ENCODE peak calls at places on chromosomes 6 and 20, in six cellular contexts. Y is fibroblast of lung, F is thyroid gland, K is H9, D is upper lobe of right lung, Z is IMR-90. R is an unnamed sample. For H3K4me1, the result is how much of the 10 kb centered on the place peaks cover.

GRCh38 chr6:5086294-5086890 is 1.3 kb downstream of the PPP1R3G start:
- DNase-seq in Y (no peak), F (peak), Z (no peak), D (no peak), K (peak), R (no peak)

GRCh38 chr20:58907481-58908137 is 55.1 kb downstream of the GNAS start:
- DNase-seq in Z (peak), D (peak), Y (peak), F (peak), K (no peak), R (peak)

GRCh38 chr6:84801250-84801649 is 36.9 kb upstream of the TBX18 start:
- DNase-seq in K (no peak), F (no peak), Z (no peak), Y (no peak), D (no peak), R (no peak)

GRCh38 chr6:20909621-20910020 is 375.4 kb downstream of the CDKAL1 start:
- DNase-seq in D (no peak), K (no peak), Y (no peak), F (no peak), Z (no peak), R (no peak)

GRCh38 chr6:16684896-16685554 is 76.2 kb downstream of the ATXN1 start:
- DNase-seq in D (no peak), F (no peak), Y (no peak), K (no peak), Z (peak), R (no peak)

GRCh38 chr6:107216197-107216933 is 101.0 kb upstream of the BEND3 start:
- DNase-seq in D (no peak), Y (no peak), F (no peak), Z (no peak), K (no peak), R (no peak)

GRCh38 chr20:60446273-60447111 is 488.3 kb downstream of the CDH26 start:
- DNase-seq in Z (no peak), D (no peak), F (peak), K (no peak), Y (no peak), R (no peak)

GRCh38 chr6:111663232-111663631 is 57.6 kb upstream of the TRAF3IP2 start:
- DNase-seq in D (no peak), Z (no peak), F (peak), Y (peak), K (peak), R (no peak)

GRCh38 chr6:134730013-134730412 is 219.9 kb downstream of the ALDH8A1 start:
- DNase-seq in Z (no peak), D (no peak), F (no peak), K (peak), Y (no peak), R (no peak)

GRCh38 chr6:7085911-7086310 is 21.9 kb upstream of the RREB1 start:
- DNase-seq in D (no peak), F (peak), Y (peak), K (no peak), Z (no peak), R (peak)

DNA sequence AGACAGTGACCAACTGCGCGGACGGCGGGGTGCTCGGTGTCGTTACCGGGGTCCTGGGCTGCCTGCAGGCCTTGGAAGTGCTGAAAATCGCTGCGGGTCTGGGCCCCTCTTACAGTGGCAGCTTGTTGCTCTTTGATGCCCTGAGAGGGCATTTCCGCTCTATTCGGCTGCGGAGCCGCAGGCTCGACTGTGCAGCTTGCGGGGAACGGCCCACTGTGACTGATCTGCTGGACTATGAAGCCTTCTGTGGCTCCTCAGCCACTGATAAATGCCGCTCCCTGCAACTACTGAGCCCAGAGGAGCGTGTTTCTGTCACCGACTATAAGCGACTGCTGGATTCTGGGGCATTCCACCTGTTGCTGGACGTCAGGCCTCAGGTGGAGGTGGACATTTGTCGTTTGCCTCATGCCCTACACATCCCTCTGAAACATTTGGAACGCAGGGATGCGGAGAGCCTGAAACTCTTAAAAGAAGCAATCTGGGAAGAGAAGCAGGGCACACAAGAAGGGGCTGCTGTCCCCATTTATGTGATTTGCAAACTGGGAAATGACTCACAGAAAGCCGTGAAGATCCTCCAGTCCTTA is 1.0 kb downstream of the MOCS3 start:
- DNase-seq in Y (no peak), Z (no peak), D (no peak), K (no peak), F (no peak), R (no peak)
- TF ChIP-seq CTCF in Y (no peak), Z (no peak), D (no peak), K (no peak), F (no peak), R (no peak)

GRCh38 chr6:33414592-33415271 is 3.2 kb downstream of the CUTA start:
- DNase-seq in K (peak), D (no peak), Y (no peak), F (no peak), Z (no peak), R (peak)
- H3K4me1 ChIP-seq in K (under half), D (half or more), Y (under half), F (half or more), Z (under half), R (under half)

DNA sequence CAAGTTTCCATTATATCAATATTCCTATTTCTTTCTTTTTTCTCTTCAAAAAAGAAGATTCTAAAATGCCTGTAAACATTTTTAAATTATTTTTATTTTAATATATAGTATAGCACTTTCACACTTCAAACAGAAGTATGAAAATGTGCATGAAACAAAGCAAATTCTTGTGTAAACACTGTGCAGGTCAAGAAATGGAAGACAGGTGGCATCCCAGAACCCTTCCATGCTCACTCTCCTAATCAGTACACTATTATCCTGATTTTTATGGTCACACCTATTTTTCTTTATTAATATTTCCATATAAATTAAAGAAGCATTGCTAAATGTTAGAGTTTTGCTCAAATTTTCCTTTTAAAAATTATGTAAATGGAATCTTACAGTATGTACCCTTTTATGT is 561.6 kb upstream of the RNF217 start:
- DNase-seq in K (no peak), F (no peak), D (no peak), Z (no peak), Y (no peak), R (no peak)
- TF ChIP-seq CTCF in K (no peak), F (no peak), D (peak), Z (no peak), Y (peak), R (peak)

DNA sequence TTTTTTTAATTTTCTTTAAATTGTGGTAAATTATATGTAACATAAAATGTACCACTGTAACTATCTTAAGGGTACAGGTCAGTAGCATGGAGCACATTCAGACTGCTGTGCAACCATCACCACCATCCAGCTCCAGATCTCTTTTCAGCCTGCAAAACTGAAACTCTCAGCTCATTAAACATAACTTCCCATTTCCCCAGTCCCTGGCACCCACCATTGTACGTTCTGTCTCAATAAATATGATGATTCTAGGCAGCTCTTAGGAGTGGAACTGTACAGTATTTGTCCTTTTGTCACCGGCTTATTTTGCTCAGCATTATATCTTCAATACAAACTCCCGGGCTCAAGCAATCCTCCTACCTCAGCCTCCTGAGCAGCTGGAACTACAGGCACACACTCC is 1.5 kb downstream of the ZC3H12D start:
- DNase-seq in D (no peak), K (no peak), F (no peak), Y (no peak), Z (no peak), R (no peak)
- H3K4me1 ChIP-seq in D (under half), K (under half), F (under half), Y (under half), Z (under half), R (under half)

GRCh38 chr20:36726168-36726567 is 19.7 kb downstream of the NDRG3 start:
- DNase-seq in Y (no peak), K (no peak), F (no peak), D (no peak), Z (peak), R (no peak)

GRCh38 chr20:36732456-36732855 is 13.4 kb downstream of the NDRG3 start:
- DNase-seq in F (no peak), K (no peak), Y (no peak), D (no peak), Z (no peak), R (no peak)

DNA sequence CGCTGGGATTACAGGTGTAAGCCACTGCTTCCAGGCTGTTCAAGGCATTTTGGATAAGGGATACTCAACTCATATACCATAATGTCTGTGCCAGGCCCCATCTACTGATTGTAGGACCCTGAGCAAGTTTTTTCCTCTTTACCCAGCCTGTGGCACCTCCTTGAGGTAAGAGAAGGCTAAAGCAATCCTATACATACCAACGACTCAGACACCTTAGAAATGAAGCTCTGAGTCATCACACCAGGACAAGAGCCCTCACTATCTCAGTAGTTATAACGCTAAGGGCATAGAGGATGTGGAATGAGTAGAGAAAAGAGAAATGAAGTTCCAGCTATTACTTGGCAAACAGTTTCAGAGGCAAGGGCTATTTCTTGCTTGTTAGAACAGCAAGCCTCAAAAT is 16.9 kb downstream of the NDRG3 start:
- DNase-seq in Y (no peak), D (no peak), F (no peak), K (peak), Z (peak), R (peak)
- TF ChIP-seq CTCF in Y (no peak), D (no peak), F (no peak), K (peak), Z (peak), R (peak)

DNA sequence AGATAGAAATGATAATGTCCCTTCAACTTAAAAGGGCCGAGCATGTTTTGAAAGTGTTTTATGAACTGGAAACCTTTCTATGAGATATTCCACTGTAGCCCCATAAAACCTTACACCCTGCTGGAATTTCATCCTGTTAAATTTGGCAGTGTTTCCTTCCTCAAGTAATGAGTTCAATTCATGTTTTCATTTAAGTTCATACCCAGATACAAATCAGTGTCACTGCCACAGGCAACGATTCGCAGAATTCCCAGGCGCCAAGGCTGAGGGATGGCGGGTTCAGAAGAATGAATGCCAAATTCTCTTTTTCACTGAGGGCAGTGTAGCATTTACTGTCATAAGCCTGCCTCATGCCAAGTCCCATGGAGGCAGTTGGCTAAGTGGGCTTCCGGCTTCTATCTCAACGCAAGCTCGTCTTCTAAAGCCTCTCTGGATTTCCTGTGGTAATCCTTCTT is 511.8 kb upstream of the ID4 start:
- DNase-seq in Z (no peak), Y (no peak), K (no peak), D (no peak), F (no peak), R (peak)
- H3K4me1 ChIP-seq in Z (under half), Y (under half), K (under half), D (under half), F (under half), R (under half)

DNA sequence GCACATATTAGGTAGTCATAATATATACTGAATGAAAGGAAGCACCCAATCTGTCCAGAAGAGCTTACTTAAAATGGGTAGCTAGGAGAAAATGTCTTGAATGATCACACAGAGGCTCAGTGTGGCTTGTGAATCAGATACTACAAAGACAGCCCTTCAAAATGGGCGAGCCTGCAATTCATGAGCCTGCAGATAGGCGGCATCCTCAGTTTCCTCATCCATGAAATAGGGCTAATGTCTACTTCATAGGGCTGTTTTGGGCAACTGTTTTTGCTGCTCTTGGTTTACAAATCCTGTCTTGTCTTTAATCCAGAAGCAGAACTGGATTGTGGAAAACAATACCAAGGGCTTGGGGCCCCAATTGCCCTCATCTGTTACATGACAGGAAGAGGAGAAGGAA is 129.3 kb upstream of the KCNK16 start:
- DNase-seq in K (peak), F (no peak), Y (no peak), D (no peak), Z (no peak), R (no peak)
- TF ChIP-seq CTCF in K (peak), F (no peak), Y (peak), D (peak), Z (no peak), R (peak)

R was measured in A673.